ENCODE peak calls at places on chromosome 2, in ten cellular contexts. O is NCI-H1092 treated with DMSO at 0.1 percent for 48 hours; K is type B pancreatic cell; F is H7; E is GM04503; A is stimulated activated CD4-positive, alpha-beta T cell treated with anti-CD3 and anti-CD28 coated beads, Interleukin-15, amount 100 ng/mL, for 1 hour; X is HEK293T; W is HT1080; D is stimulated activated naive CD4-positive, alpha-beta T cell treated with Interleukin-2 at 50 U/mL for 16 hours; J is MV-4-11. C is an unnamed sample.

GRCh38 chr2:46236006-46236875 is 61.0 kb upstream of the EPAS1 start:
- DNase-seq in A (no peak), J (no peak), W (no peak), K (no peak), F (no peak), O (no peak), D (no peak), X (no peak), E (no peak), C (no peak)

GRCh38 chr2:178855151-178855550 is 47.9 kb upstream of the TTN start:
- DNase-seq in D (no peak), E (no peak), W (no peak), A (no peak), O (no peak), F (no peak), K (no peak), J (no peak), X (no peak), C (no peak)

GRCh38 chr2:179857236-179857635 is 4.2 kb downstream of the ZNF385B start:
- DNase-seq in W (no peak), E (no peak), A (no peak), X (no peak), F (no peak), D (no peak), O (no peak), J (no peak), K (no peak), C (no peak)

GRCh38 chr2:240402566-240403295 is 32.7 kb upstream of the GPC1 start:
- DNase-seq in O (no peak), J (no peak), K (peak; percentile 62), F (peak; percentile 49), X (no peak), W (no peak), A (no peak), D (no peak), E (no peak), C (no peak)

GRCh38 chr2:64062840-64063239 is 43.6 kb upstream of the VPS54 start:
- DNase-seq in K (no peak), J (no peak), E (no peak), W (peak; percentile 72), A (no peak), F (no peak), D (no peak), X (no peak), O (no peak), C (no peak)

GRCh38 chr2:108593547-108594098 is 59.4 kb downstream of the LIMS1 start:
- DNase-seq in O (no peak), D (no peak), K (no peak), E (peak; percentile 83), J (no peak), X (no peak), A (no peak), F (no peak), W (peak; percentile 85), C (no peak)

GRCh38 chr2:127465258-127465657 is 47.0 kb downstream of the PROC start:
- DNase-seq in F (no peak), O (no peak), W (no peak), K (no peak), J (no peak), D (no peak), X (no peak), A (no peak), E (no peak), C (no peak)

GRCh38 chr2:216583157-216583556 is 50.1 kb upstream of the IGFBP2 start:
- DNase-seq in J (no peak), F (no peak), D (no peak), K (no peak), A (no peak), O (no peak), W (peak; percentile 84), E (peak; percentile 72), X (no peak), C (no peak)

GRCh38 chr2:127862228-127862627 is 4.3 kb upstream of the POLR2D start:
- DNase-seq in A (no peak), D (no peak), O (no peak), X (no peak), F (no peak), K (no peak), E (no peak), J (no peak), W (no peak), C (no peak)

GRCh38 chr2:20604401-20604911 is 46.4 kb downstream of the HS1BP3 start:
- DNase-seq in K (no peak), J (no peak), D (no peak), A (no peak), O (no peak), F (no peak), E (no peak), W (no peak), X (no peak), C (peak; percentile 49)

GRCh38 chr2:26457695-26458364 is 20.1 kb downstream of the OTOF start:
- DNase-seq in A (no peak), X (no peak), O (no peak), F (no peak), K (peak; percentile 52), D (no peak), J (no peak), W (no peak), E (no peak), C (peak; percentile 46)

GRCh38 chr2:83234291-83234690 is 1224.8 kb downstream of the SUCLG1 start:
- DNase-seq in D (no peak), J (no peak), F (no peak), W (no peak), X (no peak), K (no peak), A (no peak), O (no peak), E (no peak), C (no peak)

GRCh38 chr2:238513346-238513745 is 86.6 kb downstream of the ASB1 start:
- DNase-seq in O (peak; percentile 4), W (peak; percentile 22), F (peak; percentile 90), J (peak; percentile 52), A (no peak), X (peak; percentile 30), D (no peak), E (no peak), K (no peak), C (peak; percentile 62)

GRCh38 chr2:124286089-124286783 is 261.1 kb downstream of the CNTNAP5 start:
- DNase-seq in J (no peak), A (no peak), X (no peak), O (no peak), W (peak; percentile 57), F (no peak), E (peak; percentile 2), D (no peak), K (no peak), C (no peak)

GRCh38 chr2:164260506-164260905 is 360.8 kb downstream of the GRB14 start:
- DNase-seq in F (no peak), J (no peak), A (no peak), W (no peak), D (no peak), E (no peak), O (no peak), X (no peak), K (no peak), C (no peak)

GRCh38 chr2:173218331-173219056 is 136.2 kb upstream of the CDCA7 start:
- DNase-seq in J (no peak), X (peak; percentile 16), D (no peak), O (peak; percentile 7), W (no peak), E (no peak), A (no peak), F (peak; percentile 49), K (no peak), C (no peak)

GRCh38 chr2:145431181-145431951 is 911.4 kb upstream of the ZEB2 start:
- DNase-seq in D (no peak), X (peak; percentile 23), A (no peak), E (no peak), K (no peak), W (no peak), F (peak; percentile 1), J (no peak), O (peak; percentile 98), C (no peak)

GRCh38 chr2:62787381-62787780 is 81.9 kb downstream of the EHBP1 start:
- DNase-seq in E (no peak), A (no peak), O (peak; percentile 8), J (peak; percentile 26), W (peak; percentile 36), K (no peak), D (no peak), X (peak; percentile 17), F (no peak), C (no peak)

GRCh38 chr2:27902143-27902542 is 11.6 kb downstream of the BABAM2 start:
- DNase-seq in E (no peak), W (no peak), O (no peak), F (no peak), D (no peak), J (no peak), X (no peak), K (no peak), A (no peak), C (no peak)

GRCh38 chr2:238242731-238243495 is 3.1 kb upstream of the HES6 start:
- DNase-seq in D (no peak), E (no peak), X (no peak), A (no peak), F (peak; percentile 70), O (peak; percentile 96), J (no peak), W (no peak), K (no peak), C (peak; percentile 37)

GRCh38 chr2:233501198-233502076 is 65.1 kb downstream of the USP40 start:
- DNase-seq in A (no peak), W (peak; percentile 84), J (peak; percentile 47), O (no peak), F (no peak), K (no peak), X (no peak), E (no peak), D (no peak), C (no peak)

GRCh38 chr2:222448806-222449205 is 24.5 kb downstream of the SGPP2 start:
- DNase-seq in J (peak; percentile 97), D (no peak), F (no peak), K (no peak), O (no peak), X (no peak), A (no peak), W (peak; percentile 61), E (peak; percentile 91), C (no peak)

C was measured in activated effector memory CD4-positive, alpha-beta T cell treated with anti-CD3 and anti-CD28 coated beads, Interleukin-2, amount 50 U/mL, for 16 hours.